ENCODE peak calls at places on chromosomes 12 and 14, in six cellular contexts. J, A, M, B, F and V are unnamed samples.

GRCh38 chr12:32377344-32378000 is 21.9 kb upstream of the FGD4 start:
- DNase-seq in J (no peak), M (no peak), B (no peak), A (no peak), F (no peak), V (no peak)

GRCh38 chr12:132239392-132239791 is 90.0 kb downstream of the GALNT9 start:
- DNase-seq in A (no peak), B (no peak), J (no peak), F (no peak), M (no peak), V (no peak)

GRCh38 chr12:106123110-106123509 is 15.6 kb downstream of the NUAK1 start:
- DNase-seq in M (no peak), A (no peak), F (no peak), J (no peak), B (no peak), V (no peak)

GRCh38 chr14:68961781-68962584 is 17.1 kb downstream of the ACTN1 start:
- DNase-seq in J (no peak), A (no peak), B (peak), F (peak), M (no peak), V (peak)

GRCh38 chr14:51353901-51354300 is 113.9 kb downstream of the TMX1 start:
- DNase-seq in B (no peak), M (no peak), F (peak), A (no peak), J (no peak), V (no peak)

GRCh38 chr12:132776816-132777568 is 15.4 kb upstream of the ANKLE2 start:
- DNase-seq in M (no peak), A (peak), J (no peak), B (peak), F (no peak), V (peak)

GRCh38 chr12:107404981-107405380 is 280.6 kb upstream of the PWP1 start:
- DNase-seq in A (no peak), J (no peak), B (no peak), M (no peak), F (peak), V (no peak)

GRCh38 chr14:23294734-23295561 is 7.7 kb downstream of the PPP1R3E start:
- DNase-seq in A (no peak), B (peak), J (no peak), F (peak), M (no peak), V (no peak)

GRCh38 chr12:19168634-19169033 is 39.1 kb downstream of the PLEKHA5 start:
- DNase-seq in F (no peak), J (no peak), M (no peak), A (no peak), B (no peak), V (no peak)

GRCh38 chr12:89353823-89354629 is 1.7 kb upstream of the DUSP6 start:
- DNase-seq in A (peak), J (no peak), B (peak), M (no peak), F (peak), V (peak)

GRCh38 chr14:103690332-103690731 is 24.9 kb downstream of the XRCC3 start:
- DNase-seq in F (no peak), J (no peak), M (no peak), A (peak), B (no peak), V (no peak)

GRCh38 chr12:6644257-6644596 is 3.0 kb downstream of the ACRBP start:
- DNase-seq in F (no peak), B (no peak), A (no peak), J (no peak), M (no peak), V (no peak)

GRCh38 chr14:61122862-61123261 is 141.8 kb downstream of the SLC38A6 start:
- DNase-seq in M (no peak), J (no peak), B (no peak), F (no peak), A (no peak), V (no peak)

GRCh38 chr12:20460956-20461355 is 92.6 kb downstream of the PDE3A start:
- DNase-seq in J (no peak), B (no peak), M (no peak), A (no peak), F (no peak), V (no peak)

GRCh38 chr14:94217116-94217515 is 43.0 kb downstream of the PPP4R4 start:
- DNase-seq in F (no peak), A (peak), B (no peak), J (no peak), M (no peak), V (no peak)

GRCh38 chr14:63045612-63046320 is 508 bp upstream of the KCNH5 start:
- DNase-seq in A (peak), J (no peak), B (peak), F (no peak), M (no peak), V (peak)

GRCh38 chr12:114347861-114348260 is 58.1 kb downstream of the TBX5 start:
- DNase-seq in M (no peak), J (no peak), A (no peak), F (no peak), B (no peak), V (no peak)

GRCh38 chr14:96167224-96168148 is 37.2 kb upstream of the BDKRB2 start:
- DNase-seq in B (peak), F (no peak), J (no peak), M (no peak), A (peak), V (no peak)

GRCh38 chr12:95605087-95605486 is 53.8 kb upstream of the USP44 start:
- DNase-seq in A (peak), J (no peak), F (no peak), B (peak), M (no peak), V (no peak)

GRCh38 chr12:48288387-48289268 is 62.1 kb downstream of the ZNF641 start:
- DNase-seq in A (no peak), J (no peak), M (no peak), F (no peak), B (no peak), V (no peak)

GRCh38 chr14:67620217-67620789 is 583 bp downstream of the ARG2 start:
- DNase-seq in M (no peak), F (no peak), B (peak), J (no peak), A (no peak), V (no peak)

GRCh38 chr12:132217800-132218518 is 73.7 kb downstream of the NOC4L start:
- DNase-seq in B (no peak), F (no peak), A (no peak), M (no peak), J (no peak), V (no peak)

GRCh38 chr14:21626491-21627230 is 8.1 kb downstream of the OR10G2 start:
- DNase-seq in B (peak), A (no peak), M (peak), J (no peak), F (no peak), V (no peak)

GRCh38 chr14:61106627-61107147 is 125.6 kb downstream of the SLC38A6 start:
- DNase-seq in B (no peak), J (no peak), F (no peak), A (no peak), M (no peak), V (no peak)

GRCh38 chr14:22998324-22999012 is 11.5 kb downstream of the C14orf93 start:
- DNase-seq in A (no peak), J (no peak), M (no peak), B (no peak), F (no peak), V (no peak)

GRCh38 chr12:94074216-94074969 is 74.0 kb upstream of the PLXNC1 start:
- DNase-seq in J (no peak), M (no peak), F (peak), B (no peak), A (peak), V (peak)

GRCh38 chr12:27635349-27635972 is 60.8 kb upstream of the REP15 start:
- DNase-seq in M (no peak), F (peak), J (no peak), A (peak), B (peak), V (peak)